ENCODE peak calls at places on chromosome 15, in seven cellular contexts. V, D, J, I, L, R and P are unnamed samples.

GRCh38 chr15:45991863-45992262 is 357.0 kb downstream of the SQOR start:
- DNase-seq in V (no peak), D (no peak), J (no peak), I (no peak), L (no peak), R (no peak), P (no peak)

GRCh38 chr15:89105147-89105546 is 16.9 kb downstream of the ABHD2 start:
- DNase-seq in V (no peak), D (no peak), J (no peak), I (no peak), L (no peak), R (peak; percentile 98), P (peak; percentile 81)

GRCh38 chr15:41996921-41997592 is 23.8 kb downstream of the PLA2G4E start:
- DNase-seq in V (no peak), D (no peak), J (peak; percentile 66), I (no peak), L (no peak), R (no peak), P (no peak)

GRCh38 chr15:82874267-82874666 is 64.8 kb downstream of the WHAMM start:
- DNase-seq in V (no peak), D (no peak), J (no peak), I (no peak), L (no peak), R (no peak), P (no peak)

GRCh38 chr15:92306662-92307061 is 87.0 kb upstream of the ST8SIA2 start:
- DNase-seq in V (peak; percentile 60), D (no peak), J (no peak), I (no peak), L (peak; percentile 21), R (peak; percentile 9), P (no peak)

GRCh38 chr15:81304226-81304625 is 19.7 kb downstream of the STARD5 start:
- DNase-seq in V (no peak), D (peak; percentile 61), J (no peak), I (no peak), L (peak; percentile 38), R (peak; percentile 82), P (no peak)

GRCh38 chr15:80264031-80264430 is 12.0 kb upstream of the CTXND1 start:
- DNase-seq in V (peak; percentile 69), D (no peak), J (no peak), I (no peak), L (no peak), R (peak; percentile 10), P (no peak)

GRCh38 chr15:52709172-52709979 is 30.2 kb upstream of the ATOSA start:
- DNase-seq in V (peak; percentile 81), D (no peak), J (peak; percentile 87), I (no peak), L (no peak), R (no peak), P (no peak)

GRCh38 chr15:34610388-34610787 is 26.9 kb upstream of the GOLGA8B start:
- DNase-seq in V (peak; percentile 24), D (no peak), J (no peak), I (no peak), L (no peak), R (no peak), P (no peak)

GRCh38 chr15:73794501-73795133 is 41.5 kb upstream of the INSYN1 start:
- DNase-seq in V (no peak), D (no peak), J (no peak), I (no peak), L (no peak), R (peak; percentile 50), P (no peak)

GRCh38 chr15:85142324-85142723 is 160.7 kb downstream of the PDE8A start:
- DNase-seq in V (no peak), D (no peak), J (no peak), I (no peak), L (no peak), R (peak; percentile 70), P (peak; percentile 21)

GRCh38 chr15:90620379-90621134 is 90.8 kb downstream of the CRTC3 start:
- DNase-seq in V (no peak), D (no peak), J (no peak), I (no peak), L (no peak), R (no peak), P (no peak)

GRCh38 chr15:48202068-48202467 is 4.0 kb upstream of the SLC12A1 start:
- DNase-seq in V (no peak), D (no peak), J (no peak), I (no peak), L (no peak), R (no peak), P (no peak)

GRCh38 chr15:67880651-67881182 is 40.9 kb upstream of the RNU6-1 start:
- DNase-seq in V (no peak), D (peak; percentile 38), J (no peak), I (no peak), L (no peak), R (peak; percentile 47), P (no peak)

GRCh38 chr15:56815247-56815646 is 81.9 kb upstream of the ZNF280D start:
- DNase-seq in V (no peak), D (no peak), J (no peak), I (no peak), L (no peak), R (no peak), P (no peak)

GRCh38 chr15:33587773-33588172 is 277.0 kb downstream of the RYR3 start:
- DNase-seq in V (no peak), D (no peak), J (no peak), I (no peak), L (no peak), R (peak; percentile 91), P (no peak)

GRCh38 chr15:69297642-69298353 is 914 bp upstream of the PAQR5 start:
- DNase-seq in V (no peak), D (no peak), J (no peak), I (no peak), L (no peak), R (no peak), P (no peak)

GRCh38 chr15:69296606-69297005 is 2.1 kb upstream of the PAQR5 start:
- DNase-seq in V (no peak), D (no peak), J (no peak), I (no peak), L (no peak), R (no peak), P (no peak)

GRCh38 chr15:69298697-69299441 is at the start of gene PAQR5:
- DNase-seq in V (peak; percentile 55), D (no peak), J (no peak), I (no peak), L (peak; percentile 26), R (no peak), P (peak; percentile 46)

GRCh38 chr15:69299451-69300128 is 878 bp downstream of the PAQR5 start:
- DNase-seq in V (no peak), D (no peak), J (no peak), I (no peak), L (no peak), R (no peak), P (no peak)

DNA sequence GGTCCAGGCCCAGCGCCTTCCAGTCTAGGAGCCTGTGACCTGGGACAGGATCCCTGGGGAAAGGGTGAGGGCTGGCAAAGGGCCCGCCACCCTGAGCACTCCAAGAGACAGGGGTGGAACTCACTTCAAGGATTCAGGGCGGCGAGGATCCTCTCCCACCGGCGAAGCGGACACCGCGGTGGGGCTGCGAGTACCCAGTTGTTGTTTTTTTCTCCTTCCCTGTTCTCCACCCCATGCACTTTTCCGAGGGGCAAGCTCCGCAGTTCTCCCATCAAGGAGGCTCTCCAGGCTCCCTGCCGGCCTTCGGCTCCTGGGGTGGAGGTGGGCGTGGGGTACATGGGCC is 387 bp upstream of the PAQR5 start:
- DNase-seq in V (no peak), D (no peak), J (no peak), I (no peak), L (no peak), R (no peak), P (no peak)
- H3K4me3 ChIP-seq in V (peak overlapping the region; percentile 57), D (peak overlapping the region; percentile 55), J (no peak overlapping the region), I (no peak overlapping the region), L (no peak overlapping the region), R (peak overlapping the region; percentile 42), P (peak overlapping the region; percentile 76)

GRCh38 chr15:61171190-61171589 is 57.9 kb downstream of the RORA start:
- DNase-seq in V (no peak), D (no peak), J (no peak), I (no peak), L (no peak), R (no peak), P (no peak)

GRCh38 chr15:61175024-61175423 is 54.1 kb downstream of the RORA start:
- DNase-seq in V (peak; percentile 55), D (no peak), J (no peak), I (no peak), L (no peak), R (no peak), P (no peak)

GRCh38 chr15:61173899-61174689 is 55.0 kb downstream of the RORA start:
- DNase-seq in V (no peak), D (no peak), J (no peak), I (no peak), L (no peak), R (no peak), P (no peak)

GRCh38 chr15:61169904-61170695 is 59.0 kb downstream of the RORA start:
- DNase-seq in V (no peak), D (no peak), J (no peak), I (no peak), L (no peak), R (no peak), P (no peak)

DNA sequence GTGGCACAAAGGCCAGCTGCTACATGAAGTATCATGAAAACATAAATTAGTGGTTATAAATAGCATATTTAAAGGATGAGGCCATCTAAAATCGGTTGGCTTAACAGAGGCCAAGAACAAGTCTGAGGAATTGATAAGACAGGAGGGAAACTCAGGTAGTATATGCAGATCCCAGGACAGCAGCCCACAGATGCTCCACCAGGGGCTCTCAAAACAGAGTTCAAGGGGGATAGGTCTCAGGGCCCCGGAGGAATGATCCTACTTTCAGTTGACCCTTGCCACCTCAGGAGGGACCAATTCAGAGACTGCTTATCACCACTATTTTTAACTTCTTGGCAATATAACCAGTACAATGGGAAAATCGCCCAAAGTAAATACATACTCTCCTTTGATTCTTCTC is 56.8 kb downstream of the RORA start:
- DNase-seq in V (no peak), D (no peak), J (no peak), I (no peak), L (no peak), R (no peak), P (no peak)
- H3K4me1 ChIP-seq in V (no peaks in the 10 kb centered on the region), D (no peaks in the 10 kb centered on the region), J (peaks cover 14% of the 10 kb centered on the region), I (peaks cover 2% of the 10 kb centered on the region), L (no peaks in the 10 kb centered on the region), R (no peaks in the 10 kb centered on the region), P (no peaks in the 10 kb centered on the region)

GRCh38 chr15:28021281-28022039 is 77.7 kb downstream of the OCA2 start:
- DNase-seq in V (peak; percentile 88), D (no peak), J (no peak), I (no peak), L (peak; percentile 88), R (peak; percentile 86), P (peak; percentile 87)
- H3K27ac ChIP-seq in V (no peak overlapping the region), D (no peak overlapping the region), J (no peak overlapping the region), I (no peak overlapping the region), L (no peak overlapping the region), R (no peak overlapping the region), P (no peak overlapping the region)

DNA sequence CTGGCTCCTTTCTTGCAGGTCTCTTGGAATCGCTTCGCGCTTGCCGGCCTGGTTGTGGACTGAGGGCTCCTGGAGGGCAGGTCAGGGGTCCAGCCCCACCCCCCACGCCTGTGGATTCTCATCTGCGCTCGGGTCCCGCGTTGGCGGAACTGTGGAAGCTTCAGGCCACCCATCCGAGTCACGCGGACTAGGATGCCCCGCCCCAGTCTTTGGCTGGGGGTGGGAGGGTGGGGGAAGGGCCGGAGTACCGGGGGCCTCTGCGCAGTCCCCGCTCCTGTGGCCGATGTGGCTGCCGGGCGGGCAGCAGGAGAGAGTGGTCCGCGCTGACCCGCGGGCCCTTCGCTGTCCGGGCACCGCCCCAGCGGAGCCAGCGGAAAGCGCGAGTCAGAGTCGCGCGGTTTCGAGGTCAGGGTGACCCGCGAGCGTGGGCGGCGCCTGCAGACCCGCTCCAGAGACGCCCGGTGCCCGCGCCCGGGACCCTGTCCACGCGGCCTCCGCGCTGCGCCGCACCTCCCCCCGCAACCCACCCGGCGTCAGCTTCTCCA is 114.2 kb downstream of the KLF13 start:
- DNase-seq in V (peak; percentile 32), D (peak; percentile 63), J (peak; percentile 91), I (no peak), L (peak; percentile 52), R (peak; percentile 50), P (peak; percentile 46)
- H3K4me3 ChIP-seq in V (peak overlapping the region; percentile 16), D (peak overlapping the region; percentile 60), J (peak overlapping the region; percentile 45), I (peak overlapping the region; percentile 47), L (peak overlapping the region; percentile 68), R (no peak overlapping the region), P (peak overlapping the region; percentile 38)